ENCODE peak calls at places on chromosomes 13 and 19, in six cellular contexts. One of them, this sample, is unnamed.
A peak's percentile ranks its signal among the peaks of the same experiment; 100 is the strongest.

GRCh38 chr13:38394777-38395504 is 45.3 kb downstream of the UFM1 start:
- DNase-seq in fibroblast of gingiva: no peak
- DNase-seq in bronchial epithelial cell: peak; percentile 92
- DNase-seq in neural crest cell: no peak
- DNase-seq in SK-N-SH: no peak
- DNase-seq in stimulated activated CD4-positive, alpha-beta T cell treated with anti-CD3 and anti-CD28 coated beads, TNF-alpha, amount 100 ng/mL, for 1 hour: no peak
- DNase-seq in this sample: no peak

GRCh38 chr13:32585625-32586021 is 629 bp upstream of the PDS5B start:
- DNase-seq in fibroblast of gingiva: no peak
- DNase-seq in bronchial epithelial cell: no peak
- DNase-seq in neural crest cell: peak; percentile 2
- DNase-seq in SK-N-SH: no peak
- DNase-seq in stimulated activated CD4-positive, alpha-beta T cell treated with anti-CD3 and anti-CD28 coated beads, TNF-alpha, amount 100 ng/mL, for 1 hour: no peak
- DNase-seq in this sample: no peak

GRCh38 chr13:25783076-25783475 is 268.7 kb downstream of the SHISA2 start:
- DNase-seq in fibroblast of gingiva: no peak
- DNase-seq in bronchial epithelial cell: no peak
- DNase-seq in neural crest cell: no peak
- DNase-seq in SK-N-SH: no peak
- DNase-seq in stimulated activated CD4-positive, alpha-beta T cell treated with anti-CD3 and anti-CD28 coated beads, TNF-alpha, amount 100 ng/mL, for 1 hour: no peak
- DNase-seq in this sample: no peak

GRCh38 chr19:17481986-17482385 is 11.7 kb downstream of the SLC27A1 start:
- DNase-seq in fibroblast of gingiva: no peak
- DNase-seq in bronchial epithelial cell: no peak
- DNase-seq in neural crest cell: no peak
- DNase-seq in SK-N-SH: no peak
- DNase-seq in stimulated activated CD4-positive, alpha-beta T cell treated with anti-CD3 and anti-CD28 coated beads, TNF-alpha, amount 100 ng/mL, for 1 hour: no peak
- DNase-seq in this sample: no peak

GRCh38 chr13:37889102-37889501 is 19.5 kb upstream of the TRPC4 start:
- DNase-seq in fibroblast of gingiva: no peak
- DNase-seq in bronchial epithelial cell: peak; percentile 7
- DNase-seq in neural crest cell: no peak
- DNase-seq in SK-N-SH: no peak
- DNase-seq in stimulated activated CD4-positive, alpha-beta T cell treated with anti-CD3 and anti-CD28 coated beads, TNF-alpha, amount 100 ng/mL, for 1 hour: no peak
- DNase-seq in this sample: no peak

GRCh38 chr19:35404879-35405622 is 34.2 kb downstream of the GPR42 start:
- DNase-seq in fibroblast of gingiva: peak; percentile 35
- DNase-seq in bronchial epithelial cell: peak; percentile 94
- DNase-seq in neural crest cell: no peak
- DNase-seq in SK-N-SH: no peak
- DNase-seq in stimulated activated CD4-positive, alpha-beta T cell treated with anti-CD3 and anti-CD28 coated beads, TNF-alpha, amount 100 ng/mL, for 1 hour: no peak
- DNase-seq in this sample: no peak

GRCh38 chr19:17479325-17479791 is 9.0 kb downstream of the SLC27A1 start:
- DNase-seq in fibroblast of gingiva: peak; percentile 76
- DNase-seq in bronchial epithelial cell: no peak
- DNase-seq in neural crest cell: no peak
- DNase-seq in SK-N-SH: no peak
- DNase-seq in stimulated activated CD4-positive, alpha-beta T cell treated with anti-CD3 and anti-CD28 coated beads, TNF-alpha, amount 100 ng/mL, for 1 hour: no peak
- DNase-seq in this sample: no peak

GRCh38 chr13:85666356-85666755 is 132.9 kb downstream of the SLITRK6 start:
- DNase-seq in fibroblast of gingiva: no peak
- DNase-seq in bronchial epithelial cell: no peak
- DNase-seq in neural crest cell: no peak
- DNase-seq in SK-N-SH: no peak
- DNase-seq in stimulated activated CD4-positive, alpha-beta T cell treated with anti-CD3 and anti-CD28 coated beads, TNF-alpha, amount 100 ng/mL, for 1 hour: no peak
- DNase-seq in this sample: no peak

GRCh38 chr19:47729468-47729798 is 15.9 kb upstream of the NOP53 start:
- DNase-seq in fibroblast of gingiva: peak; percentile 72
- DNase-seq in bronchial epithelial cell: peak; percentile 91
- DNase-seq in neural crest cell: no peak
- DNase-seq in SK-N-SH: no peak
- DNase-seq in stimulated activated CD4-positive, alpha-beta T cell treated with anti-CD3 and anti-CD28 coated beads, TNF-alpha, amount 100 ng/mL, for 1 hour: no peak
- DNase-seq in this sample: no peak

GRCh38 chr13:36736119-36736726 is 62.4 kb downstream of the SERTM1 start:
- DNase-seq in fibroblast of gingiva: peak; percentile 46
- DNase-seq in bronchial epithelial cell: peak; percentile 36
- DNase-seq in neural crest cell: peak; percentile 65
- DNase-seq in SK-N-SH: peak; percentile 37
- DNase-seq in stimulated activated CD4-positive, alpha-beta T cell treated with anti-CD3 and anti-CD28 coated beads, TNF-alpha, amount 100 ng/mL, for 1 hour: no peak
- DNase-seq in this sample: no peak

GRCh38 chr19:18961767-18962423 is 20.9 kb upstream of the HOMER3 start:
- DNase-seq in fibroblast of gingiva: no peak
- DNase-seq in bronchial epithelial cell: no peak
- DNase-seq in neural crest cell: no peak
- DNase-seq in SK-N-SH: peak; percentile 50
- DNase-seq in stimulated activated CD4-positive, alpha-beta T cell treated with anti-CD3 and anti-CD28 coated beads, TNF-alpha, amount 100 ng/mL, for 1 hour: no peak
- DNase-seq in this sample: no peak

GRCh38 chr13:80924596-80924995 is 583.7 kb upstream of the SPRY2 start:
- DNase-seq in fibroblast of gingiva: peak; percentile 48
- DNase-seq in bronchial epithelial cell: peak; percentile 21
- DNase-seq in neural crest cell: no peak
- DNase-seq in SK-N-SH: no peak
- DNase-seq in stimulated activated CD4-positive, alpha-beta T cell treated with anti-CD3 and anti-CD28 coated beads, TNF-alpha, amount 100 ng/mL, for 1 hour: no peak
- DNase-seq in this sample: no peak

GRCh38 chr13:31947506-31947905 is 84.1 kb upstream of the FRY start:
- DNase-seq in fibroblast of gingiva: no peak
- DNase-seq in bronchial epithelial cell: no peak
- DNase-seq in neural crest cell: no peak
- DNase-seq in SK-N-SH: no peak
- DNase-seq in stimulated activated CD4-positive, alpha-beta T cell treated with anti-CD3 and anti-CD28 coated beads, TNF-alpha, amount 100 ng/mL, for 1 hour: no peak
- DNase-seq in this sample: no peak

GRCh38 chr19:17860331-17860992 is 752 bp downstream of the RPL18A start:
- DNase-seq in fibroblast of gingiva: no peak
- DNase-seq in bronchial epithelial cell: no peak
- DNase-seq in neural crest cell: no peak
- DNase-seq in SK-N-SH: no peak
- DNase-seq in stimulated activated CD4-positive, alpha-beta T cell treated with anti-CD3 and anti-CD28 coated beads, TNF-alpha, amount 100 ng/mL, for 1 hour: no peak
- DNase-seq in this sample: no peak

GRCh38 chr13:90868321-90868920 is 479.1 kb upstream of the MIR17HG start:
- DNase-seq in fibroblast of gingiva: peak; percentile 2
- DNase-seq in bronchial epithelial cell: peak; percentile 28
- DNase-seq in neural crest cell: peak; percentile 41
- DNase-seq in SK-N-SH: no peak
- DNase-seq in stimulated activated CD4-positive, alpha-beta T cell treated with anti-CD3 and anti-CD28 coated beads, TNF-alpha, amount 100 ng/mL, for 1 hour: no peak
- DNase-seq in this sample: no peak

GRCh38 chr13:93409816-93410215 is 183.2 kb downstream of the GPC6 start:
- DNase-seq in fibroblast of gingiva: peak; percentile 57
- DNase-seq in bronchial epithelial cell: no peak
- DNase-seq in neural crest cell: no peak
- DNase-seq in SK-N-SH: no peak
- DNase-seq in stimulated activated CD4-positive, alpha-beta T cell treated with anti-CD3 and anti-CD28 coated beads, TNF-alpha, amount 100 ng/mL, for 1 hour: no peak
- DNase-seq in this sample: no peak

GRCh38 chr19:32863301-32863700 is 6.3 kb downstream of the SLC7A9 start:
- DNase-seq in fibroblast of gingiva: no peak
- DNase-seq in bronchial epithelial cell: no peak
- DNase-seq in neural crest cell: no peak
- DNase-seq in SK-N-SH: no peak
- DNase-seq in stimulated activated CD4-positive, alpha-beta T cell treated with anti-CD3 and anti-CD28 coated beads, TNF-alpha, amount 100 ng/mL, for 1 hour: no peak
- DNase-seq in this sample: no peak

GRCh38 chr13:114149774-114150740 is 17.6 kb upstream of the RASA3 start:
- DNase-seq in fibroblast of gingiva: no peak
- DNase-seq in bronchial epithelial cell: no peak
- DNase-seq in neural crest cell: no peak
- DNase-seq in SK-N-SH: no peak
- DNase-seq in stimulated activated CD4-positive, alpha-beta T cell treated with anti-CD3 and anti-CD28 coated beads, TNF-alpha, amount 100 ng/mL, for 1 hour: no peak
- DNase-seq in this sample: no peak

GRCh38 chr13:36418022-36418805 is 14.1 kb upstream of the CCNA1 start:
- DNase-seq in fibroblast of gingiva: peak; percentile 10
- DNase-seq in bronchial epithelial cell: peak; percentile 84
- DNase-seq in neural crest cell: no peak
- DNase-seq in SK-N-SH: no peak
- DNase-seq in stimulated activated CD4-positive, alpha-beta T cell treated with anti-CD3 and anti-CD28 coated beads, TNF-alpha, amount 100 ng/mL, for 1 hour: no peak
- DNase-seq in this sample: no peak

GRCh38 chr19:43470288-43470687 is 4.9 kb upstream of the LYPD3 start:
- DNase-seq in fibroblast of gingiva: no peak
- DNase-seq in bronchial epithelial cell: peak; percentile 62
- DNase-seq in neural crest cell: no peak
- DNase-seq in SK-N-SH: peak; percentile 42
- DNase-seq in stimulated activated CD4-positive, alpha-beta T cell treated with anti-CD3 and anti-CD28 coated beads, TNF-alpha, amount 100 ng/mL, for 1 hour: no peak
- DNase-seq in this sample: peak; percentile 19

GRCh38 chr19:4700573-4700970 is 23.1 kb downstream of the DPP9 start:
- DNase-seq in fibroblast of gingiva: no peak
- DNase-seq in bronchial epithelial cell: no peak
- DNase-seq in neural crest cell: no peak
- DNase-seq in SK-N-SH: no peak
- DNase-seq in stimulated activated CD4-positive, alpha-beta T cell treated with anti-CD3 and anti-CD28 coated beads, TNF-alpha, amount 100 ng/mL, for 1 hour: no peak
- DNase-seq in this sample: no peak

GRCh38 chr13:40102854-40103253 is 447.4 kb downstream of the COG6 start:
- DNase-seq in fibroblast of gingiva: no peak
- DNase-seq in bronchial epithelial cell: peak; percentile 99
- DNase-seq in neural crest cell: no peak
- DNase-seq in SK-N-SH: no peak
- DNase-seq in stimulated activated CD4-positive, alpha-beta T cell treated with anti-CD3 and anti-CD28 coated beads, TNF-alpha, amount 100 ng/mL, for 1 hour: peak; percentile 15
- DNase-seq in this sample: no peak

GRCh38 chr19:15195381-15195964 is 5.3 kb downstream of the NOTCH3 start:
- DNase-seq in fibroblast of gingiva: peak; percentile 30
- DNase-seq in bronchial epithelial cell: peak; percentile 84
- DNase-seq in neural crest cell: peak; percentile 53
- DNase-seq in SK-N-SH: peak; percentile 94
- DNase-seq in stimulated activated CD4-positive, alpha-beta T cell treated with anti-CD3 and anti-CD28 coated beads, TNF-alpha, amount 100 ng/mL, for 1 hour: no peak
- DNase-seq in this sample: no peak

GRCh38 chr19:57560049-57560491 is 407 bp upstream of the ZNF550 start:
- DNase-seq in fibroblast of gingiva: peak; percentile 74
- DNase-seq in bronchial epithelial cell: peak; percentile 43
- DNase-seq in neural crest cell: no peak
- DNase-seq in SK-N-SH: peak; percentile 30
- DNase-seq in stimulated activated CD4-positive, alpha-beta T cell treated with anti-CD3 and anti-CD28 coated beads, TNF-alpha, amount 100 ng/mL, for 1 hour: no peak
- DNase-seq in this sample: no peak

GRCh38 chr19:283395-283794 is 7.8 kb downstream of the PLPP2 start:
- DNase-seq in fibroblast of gingiva: no peak
- DNase-seq in bronchial epithelial cell: no peak
- DNase-seq in neural crest cell: no peak
- DNase-seq in SK-N-SH: peak; percentile 33
- DNase-seq in stimulated activated CD4-positive, alpha-beta T cell treated with anti-CD3 and anti-CD28 coated beads, TNF-alpha, amount 100 ng/mL, for 1 hour: no peak
- DNase-seq in this sample: no peak

GRCh38 chr19:10289167-10289835 is 451 bp upstream of the ICAM5 start:
- DNase-seq in fibroblast of gingiva: no peak
- DNase-seq in bronchial epithelial cell: peak; percentile 41
- DNase-seq in neural crest cell: no peak
- DNase-seq in SK-N-SH: peak; percentile 68
- DNase-seq in stimulated activated CD4-positive, alpha-beta T cell treated with anti-CD3 and anti-CD28 coated beads, TNF-alpha, amount 100 ng/mL, for 1 hour: no peak
- DNase-seq in this sample: no peak

GRCh38 chr13:47306991-47307390 is 410.1 kb upstream of the HTR2A start:
- DNase-seq in fibroblast of gingiva: no peak
- DNase-seq in bronchial epithelial cell: no peak
- DNase-seq in neural crest cell: no peak
- DNase-seq in SK-N-SH: no peak
- DNase-seq in stimulated activated CD4-positive, alpha-beta T cell treated with anti-CD3 and anti-CD28 coated beads, TNF-alpha, amount 100 ng/mL, for 1 hour: no peak
- DNase-seq in this sample: no peak

This sample was measured in activated CD8-positive, alpha-beta memory T cell treated with anti-CD3 and anti-CD28 coated beads for 1 hour.